ENCODE peak calls at places on chromosomes 7 and 10, in nine cellular contexts. One of them, this sample, is unnamed.

GRCh38 chr7:5421626-5422323 is 1.9 kb downstream of the TNRC18 start:
- DNase-seq in H9: no peak
- DNase-seq in PC-3: peak
- DNase-seq in uterus: peak
- DNase-seq in endodermal cell: peak
- DNase-seq in psoas muscle: peak
- DNase-seq in mesenchymal stem cell: peak
- DNase-seq in keratinocyte: no peak
- DNase-seq in upper lobe of right lung: peak
- DNase-seq in this sample: peak

GRCh38 chr7:144908324-144908723 is 72.5 kb upstream of the TPK1 start:
- DNase-seq in mesenchymal stem cell: no peak
- DNase-seq in upper lobe of right lung: no peak
- DNase-seq in PC-3: no peak
- DNase-seq in endodermal cell: no peak
- DNase-seq in H9: no peak
- DNase-seq in psoas muscle: no peak
- DNase-seq in keratinocyte: no peak
- DNase-seq in uterus: no peak
- DNase-seq in this sample: no peak

GRCh38 chr10:22363305-22363704 is 18.0 kb downstream of the SPAG6 start:
- DNase-seq in PC-3: no peak
- DNase-seq in upper lobe of right lung: no peak
- DNase-seq in endodermal cell: no peak
- DNase-seq in uterus: no peak
- DNase-seq in H9: no peak
- DNase-seq in keratinocyte: no peak
- DNase-seq in mesenchymal stem cell: no peak
- DNase-seq in psoas muscle: no peak
- DNase-seq in this sample: no peak

GRCh38 chr10:18005781-18006456 is 54.2 kb downstream of the SLC39A12 start:
- DNase-seq in mesenchymal stem cell: peak
- DNase-seq in H9: no peak
- DNase-seq in PC-3: peak
- DNase-seq in keratinocyte: no peak
- DNase-seq in psoas muscle: no peak
- DNase-seq in endodermal cell: no peak
- DNase-seq in uterus: no peak
- DNase-seq in upper lobe of right lung: no peak
- DNase-seq in this sample: peak

GRCh38 chr7:80699030-80699638 is 60.7 kb downstream of the CD36 start:
- DNase-seq in upper lobe of right lung: no peak
- DNase-seq in H9: no peak
- DNase-seq in PC-3: peak
- DNase-seq in uterus: no peak
- DNase-seq in mesenchymal stem cell: peak
- DNase-seq in keratinocyte: no peak
- DNase-seq in endodermal cell: no peak
- DNase-seq in psoas muscle: no peak
- DNase-seq in this sample: no peak

GRCh38 chr10:125089486-125089885 is 70.9 kb downstream of the CTBP2 start:
- DNase-seq in PC-3: no peak
- DNase-seq in endodermal cell: no peak
- DNase-seq in keratinocyte: no peak
- DNase-seq in uterus: no peak
- DNase-seq in upper lobe of right lung: no peak
- DNase-seq in mesenchymal stem cell: no peak
- DNase-seq in psoas muscle: peak
- DNase-seq in H9: no peak
- DNase-seq in this sample: no peak

GRCh38 chr10:69498711-69499471 is 47.6 kb downstream of the TSPAN15 start:
- DNase-seq in keratinocyte: no peak
- DNase-seq in mesenchymal stem cell: peak
- DNase-seq in upper lobe of right lung: peak
- DNase-seq in endodermal cell: peak
- DNase-seq in PC-3: peak
- DNase-seq in uterus: no peak
- DNase-seq in psoas muscle: peak
- DNase-seq in H9: no peak
- DNase-seq in this sample: peak

GRCh38 chr7:80896856-80897598 is 21.8 kb downstream of the SEMA3C start:
- DNase-seq in H9: no peak
- DNase-seq in endodermal cell: no peak
- DNase-seq in keratinocyte: no peak
- DNase-seq in mesenchymal stem cell: no peak
- DNase-seq in psoas muscle: no peak
- DNase-seq in upper lobe of right lung: no peak
- DNase-seq in PC-3: no peak
- DNase-seq in uterus: no peak
- DNase-seq in this sample: peak

GRCh38 chr10:71218833-71219120 is 6.4 kb downstream of the UNC5B start:
- DNase-seq in H9: no peak
- DNase-seq in keratinocyte: no peak
- DNase-seq in upper lobe of right lung: no peak
- DNase-seq in endodermal cell: no peak
- DNase-seq in psoas muscle: no peak
- DNase-seq in mesenchymal stem cell: no peak
- DNase-seq in uterus: no peak
- DNase-seq in PC-3: no peak
- DNase-seq in this sample: no peak

GRCh38 chr10:95201736-95202135 is 7.7 kb downstream of the ACSM6 start:
- DNase-seq in endodermal cell: peak
- DNase-seq in upper lobe of right lung: no peak
- DNase-seq in uterus: no peak
- DNase-seq in keratinocyte: no peak
- DNase-seq in PC-3: peak
- DNase-seq in H9: no peak
- DNase-seq in mesenchymal stem cell: peak
- DNase-seq in psoas muscle: no peak
- DNase-seq in this sample: peak

GRCh38 chr10:120398180-120398579 is 58.8 kb upstream of the PLPP4 start:
- DNase-seq in PC-3: no peak
- DNase-seq in keratinocyte: no peak
- DNase-seq in upper lobe of right lung: no peak
- DNase-seq in H9: no peak
- DNase-seq in mesenchymal stem cell: no peak
- DNase-seq in endodermal cell: no peak
- DNase-seq in psoas muscle: no peak
- DNase-seq in uterus: no peak
- DNase-seq in this sample: no peak

GRCh38 chr10:9299966-9300365 is 1245.5 kb downstream of the GATA3 start:
- DNase-seq in upper lobe of right lung: no peak
- DNase-seq in keratinocyte: no peak
- DNase-seq in H9: no peak
- DNase-seq in mesenchymal stem cell: no peak
- DNase-seq in psoas muscle: no peak
- DNase-seq in endodermal cell: no peak
- DNase-seq in uterus: no peak
- DNase-seq in PC-3: no peak
- DNase-seq in this sample: no peak

GRCh38 chr7:99525713-99526440 is 21.4 kb downstream of the ZKSCAN5 start:
- DNase-seq in psoas muscle: no peak
- DNase-seq in uterus: no peak
- DNase-seq in upper lobe of right lung: no peak
- DNase-seq in keratinocyte: no peak
- DNase-seq in endodermal cell: peak
- DNase-seq in H9: no peak
- DNase-seq in mesenchymal stem cell: no peak
- DNase-seq in PC-3: peak
- DNase-seq in this sample: no peak

GRCh38 chr7:109386959-109387358 is 817.3 kb downstream of the DNAJB9 start:
- DNase-seq in H9: no peak
- DNase-seq in keratinocyte: no peak
- DNase-seq in PC-3: no peak
- DNase-seq in upper lobe of right lung: no peak
- DNase-seq in endodermal cell: no peak
- DNase-seq in uterus: no peak
- DNase-seq in psoas muscle: no peak
- DNase-seq in mesenchymal stem cell: no peak
- DNase-seq in this sample: no peak

GRCh38 chr10:17836917-17837316 is 27.8 kb downstream of the MRC1 start:
- DNase-seq in endodermal cell: peak
- DNase-seq in H9: peak
- DNase-seq in uterus: no peak
- DNase-seq in psoas muscle: no peak
- DNase-seq in upper lobe of right lung: no peak
- DNase-seq in PC-3: peak
- DNase-seq in keratinocyte: no peak
- DNase-seq in mesenchymal stem cell: peak
- DNase-seq in this sample: peak

GRCh38 chr10:359762-360161 is 224.5 kb downstream of the ZMYND11 start:
- DNase-seq in endodermal cell: no peak
- DNase-seq in PC-3: no peak
- DNase-seq in keratinocyte: no peak
- DNase-seq in psoas muscle: no peak
- DNase-seq in uterus: no peak
- DNase-seq in H9: no peak
- DNase-seq in upper lobe of right lung: no peak
- DNase-seq in mesenchymal stem cell: no peak
- DNase-seq in this sample: peak

DNA sequence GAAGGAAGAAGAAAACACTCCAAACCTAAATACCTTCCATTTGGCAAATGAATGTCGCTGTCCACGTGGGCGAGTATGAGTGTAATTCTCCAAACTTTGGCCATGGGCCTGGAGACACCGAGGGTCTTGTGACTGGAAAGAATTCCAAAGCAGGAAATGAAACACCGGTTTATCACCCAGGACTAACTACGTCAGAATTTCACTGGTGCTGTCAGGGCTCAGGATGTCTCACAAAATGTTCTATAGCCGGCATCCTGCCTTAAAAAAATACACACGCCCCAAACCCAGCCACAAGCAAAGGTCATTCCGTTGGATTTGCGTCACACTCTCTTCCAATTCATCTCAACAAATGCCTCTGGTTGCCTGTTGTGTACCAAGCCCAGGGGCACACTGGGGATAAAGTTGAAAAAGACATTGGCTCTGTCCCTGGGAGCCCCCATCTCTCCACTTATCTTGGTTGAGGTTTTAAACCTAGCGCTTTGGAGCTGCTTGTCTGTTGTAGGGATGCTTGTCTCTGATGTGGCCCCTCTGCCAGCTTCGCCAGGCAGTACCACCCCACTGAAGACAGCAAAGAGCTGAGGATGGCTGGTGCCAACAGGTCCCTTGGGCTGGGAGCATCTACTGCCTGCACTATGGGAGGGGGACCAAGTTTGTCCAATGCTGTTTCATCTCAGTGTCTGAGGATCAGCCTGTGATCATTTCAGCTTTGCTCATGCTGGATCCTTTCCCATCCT is 31.2 kb downstream of the GSTO2 start:
- DNase-seq in endodermal cell: no peak
- DNase-seq in mesenchymal stem cell: peak
- DNase-seq in uterus: peak
- DNase-seq in upper lobe of right lung: no peak
- DNase-seq in PC-3: peak
- DNase-seq in H9: no peak
- DNase-seq in psoas muscle: no peak
- DNase-seq in keratinocyte: no peak
- DNase-seq in this sample: peak
- H3K27ac ChIP-seq in endodermal cell: no peak
- H3K27ac ChIP-seq in mesenchymal stem cell: peak
- H3K27ac ChIP-seq in uterus: peak
- H3K27ac ChIP-seq in upper lobe of right lung: peak
- H3K27ac ChIP-seq in PC-3: peak
- H3K27ac ChIP-seq in H9: no peak
- H3K27ac ChIP-seq in psoas muscle: peak
- H3K27ac ChIP-seq in keratinocyte: no peak
- H3K27ac ChIP-seq in this sample: peak

GRCh38 chr10:110668443-110668842 is 24.3 kb downstream of the RBM20 start:
- DNase-seq in PC-3: no peak
- DNase-seq in H9: no peak
- DNase-seq in upper lobe of right lung: no peak
- DNase-seq in keratinocyte: no peak
- DNase-seq in psoas muscle: no peak
- DNase-seq in mesenchymal stem cell: no peak
- DNase-seq in endodermal cell: no peak
- DNase-seq in uterus: no peak
- DNase-seq in this sample: no peak
- H3K27ac ChIP-seq in PC-3: no peak
- H3K27ac ChIP-seq in H9: no peak
- H3K27ac ChIP-seq in upper lobe of right lung: no peak
- H3K27ac ChIP-seq in keratinocyte: no peak
- H3K27ac ChIP-seq in psoas muscle: peak
- H3K27ac ChIP-seq in mesenchymal stem cell: no peak
- H3K27ac ChIP-seq in endodermal cell: no peak
- H3K27ac ChIP-seq in uterus: no peak
- H3K27ac ChIP-seq in this sample: no peak

GRCh38 chr7:29914180-29914579 is 75.4 kb downstream of the SCRN1 start:
- DNase-seq in H9: no peak
- DNase-seq in endodermal cell: no peak
- DNase-seq in uterus: no peak
- DNase-seq in keratinocyte: no peak
- DNase-seq in upper lobe of right lung: no peak
- DNase-seq in PC-3: no peak
- DNase-seq in mesenchymal stem cell: no peak
- DNase-seq in psoas muscle: no peak
- DNase-seq in this sample: no peak
- H3K27ac ChIP-seq in H9: no peak
- H3K27ac ChIP-seq in endodermal cell: no peak
- H3K27ac ChIP-seq in uterus: no peak
- H3K27ac ChIP-seq in keratinocyte: no peak
- H3K27ac ChIP-seq in upper lobe of right lung: no peak
- H3K27ac ChIP-seq in PC-3: no peak
- H3K27ac ChIP-seq in mesenchymal stem cell: no peak
- H3K27ac ChIP-seq in psoas muscle: no peak
- H3K27ac ChIP-seq in this sample: no peak

GRCh38 chr10:4809156-4809555 is 16.9 kb upstream of the AKR1E2 start:
- DNase-seq in PC-3: no peak
- DNase-seq in endodermal cell: no peak
- DNase-seq in keratinocyte: no peak
- DNase-seq in upper lobe of right lung: no peak
- DNase-seq in mesenchymal stem cell: no peak
- DNase-seq in H9: no peak
- DNase-seq in uterus: no peak
- DNase-seq in psoas muscle: no peak
- DNase-seq in this sample: no peak
- H3K27ac ChIP-seq in PC-3: peak
- H3K27ac ChIP-seq in endodermal cell: no peak
- H3K27ac ChIP-seq in keratinocyte: no peak
- H3K27ac ChIP-seq in upper lobe of right lung: no peak
- H3K27ac ChIP-seq in mesenchymal stem cell: no peak
- H3K27ac ChIP-seq in H9: no peak
- H3K27ac ChIP-seq in uterus: no peak
- H3K27ac ChIP-seq in psoas muscle: no peak
- H3K27ac ChIP-seq in this sample: peak

This sample was measured in osteoblast.